ENCODE peak calls at places on chromosomes 16 and 17, in four cellular contexts. One of them, this sample, is unnamed.

GRCh38 chr17:8391711-8392110 is 5.9 kb downstream of the RNF222 start:
- DNase-seq in H1: no peak
- DNase-seq in mesendoderm: peak
- DNase-seq in H9: peak
- DNase-seq in this sample: peak

GRCh38 chr16:27480761-27481160 is 69.0 kb downstream of the GTF3C1 start:
- DNase-seq in H1: no peak
- DNase-seq in H9: no peak
- DNase-seq in mesendoderm: no peak
- DNase-seq in this sample: no peak

GRCh38 chr16:52460652-52461172 is 86.2 kb downstream of the TOX3 start:
- DNase-seq in H1: no peak
- DNase-seq in mesendoderm: no peak
- DNase-seq in H9: no peak
- DNase-seq in this sample: no peak

GRCh38 chr16:2160915-2161551 is 5.5 kb downstream of the TRAF7 start:
- DNase-seq in mesendoderm: no peak
- DNase-seq in H1: no peak
- DNase-seq in H9: no peak
- DNase-seq in this sample: peak

GRCh38 chr17:31558748-31559646 is 167.5 kb downstream of the RAB11FIP4 start:
- DNase-seq in H1: no peak
- DNase-seq in mesendoderm: peak
- DNase-seq in H9: peak
- DNase-seq in this sample: peak

GRCh38 chr17:55555772-55556171 is 44.5 kb upstream of the SMIM36 start:
- DNase-seq in mesendoderm: no peak
- DNase-seq in H9: no peak
- DNase-seq in H1: no peak
- DNase-seq in this sample: no peak

GRCh38 chr16:57649846-57650245 is 18.3 kb upstream of the ADGRG3 start:
- DNase-seq in H1: no peak
- DNase-seq in mesendoderm: no peak
- DNase-seq in H9: no peak
- DNase-seq in this sample: no peak

GRCh38 chr17:7852919-7853692 is 1.8 kb upstream of the TMEM88 start:
- DNase-seq in H9: peak
- DNase-seq in H1: no peak
- DNase-seq in mesendoderm: peak
- DNase-seq in this sample: no peak

GRCh38 chr17:19933221-19933620 is 44.4 kb downstream of the AKAP10 start:
- DNase-seq in H1: no peak
- DNase-seq in H9: no peak
- DNase-seq in mesendoderm: no peak
- DNase-seq in this sample: peak

GRCh38 chr16:25925466-25925865 is 233.7 kb downstream of the HS3ST4 start:
- DNase-seq in mesendoderm: no peak
- DNase-seq in H9: no peak
- DNase-seq in H1: no peak
- DNase-seq in this sample: no peak

GRCh38 chr17:48444531-48445247 is 14.7 kb upstream of the SKAP1 start:
- DNase-seq in mesendoderm: no peak
- DNase-seq in H9: no peak
- DNase-seq in H1: no peak
- DNase-seq in this sample: no peak

GRCh38 chr17:39618252-39618913 is 8.4 kb upstream of the PPP1R1B start:
- DNase-seq in H1: no peak
- DNase-seq in H9: no peak
- DNase-seq in mesendoderm: no peak
- DNase-seq in this sample: no peak

GRCh38 chr17:67506966-67507365 is 129.9 kb downstream of the PITPNC1 start:
- DNase-seq in H9: no peak
- DNase-seq in H1: no peak
- DNase-seq in mesendoderm: no peak
- DNase-seq in this sample: peak

GRCh38 chr16:11356573-11357331 is 11.5 kb downstream of the RMI2 start:
- DNase-seq in H1: peak
- DNase-seq in H9: peak
- DNase-seq in mesendoderm: peak
- DNase-seq in this sample: peak

GRCh38 chr16:57519796-57520360 is 16.5 kb downstream of the CCDC102A start:
- DNase-seq in H1: no peak
- DNase-seq in mesendoderm: peak
- DNase-seq in H9: peak
- DNase-seq in this sample: peak

GRCh38 chr16:69141014-69141413 is 8.6 kb downstream of the UTP4 start:
- DNase-seq in H1: no peak
- DNase-seq in mesendoderm: no peak
- DNase-seq in H9: no peak
- DNase-seq in this sample: no peak

GRCh38 chr17:29588017-29588557 is 1.4 kb downstream of the GIT1 start:
- DNase-seq in H9: no peak
- DNase-seq in H1: no peak
- DNase-seq in mesendoderm: no peak
- DNase-seq in this sample: no peak

GRCh38 chr16:78817442-78817829 is 718.0 kb downstream of the WWOX start:
- DNase-seq in H9: no peak
- DNase-seq in H1: no peak
- DNase-seq in mesendoderm: no peak
- DNase-seq in this sample: no peak

GRCh38 chr16:87845213-87845612 is 24.1 kb downstream of the SLC7A5 start:
- DNase-seq in H1: no peak
- DNase-seq in mesendoderm: no peak
- DNase-seq in H9: no peak
- DNase-seq in this sample: no peak

GRCh38 chr16:67537270-67537635 is 8.6 kb downstream of the RIPOR1 start:
- DNase-seq in H9: peak
- DNase-seq in mesendoderm: peak
- DNase-seq in H1: no peak
- DNase-seq in this sample: peak

GRCh38 chr17:42163113-42163512 is 8.3 kb upstream of the RAB5C start:
- DNase-seq in H9: peak
- DNase-seq in H1: no peak
- DNase-seq in mesendoderm: peak
- DNase-seq in this sample: no peak

GRCh38 chr16:76194621-76195015 is 82.6 kb upstream of the CNTNAP4 start:
- DNase-seq in H9: no peak
- DNase-seq in H1: no peak
- DNase-seq in mesendoderm: peak
- DNase-seq in this sample: no peak

GRCh38 chr16:12551530-12551929 is 252.2 kb downstream of the CPPED1 start:
- DNase-seq in mesendoderm: no peak
- DNase-seq in H9: no peak
- DNase-seq in H1: no peak
- DNase-seq in this sample: no peak

GRCh38 chr17:79092567-79092966 is 17.9 kb downstream of the ENGASE start:
- DNase-seq in mesendoderm: no peak
- DNase-seq in H1: no peak
- DNase-seq in H9: no peak
- DNase-seq in this sample: no peak

GRCh38 chr17:50218771-50219315 is 17.4 kb upstream of the COL1A1 start:
- DNase-seq in H1: no peak
- DNase-seq in H9: no peak
- DNase-seq in mesendoderm: peak
- DNase-seq in this sample: peak

DNA sequence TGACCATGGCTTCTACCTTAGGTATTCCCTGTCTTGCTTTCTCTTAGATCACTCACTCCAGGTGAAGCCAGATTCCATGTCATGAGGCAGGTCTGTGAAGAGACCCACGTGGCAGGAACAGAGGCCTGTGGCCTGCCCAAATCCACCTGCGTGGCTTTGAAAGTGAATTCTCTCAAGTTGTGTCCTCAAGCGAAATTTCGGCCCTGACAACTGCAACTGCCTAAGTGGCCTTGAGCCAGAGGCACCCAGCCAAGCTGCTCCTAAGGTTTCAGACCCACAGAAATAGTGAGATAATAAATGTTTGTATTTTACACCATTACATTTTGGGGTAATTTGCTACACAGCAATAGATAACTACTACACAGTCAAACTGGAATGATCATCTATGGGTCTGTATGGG is 497.9 kb downstream of the XYLT1 start:
- DNase-seq in H1: no peak
- DNase-seq in H9: no peak
- DNase-seq in mesendoderm: no peak
- DNase-seq in this sample: no peak
- H4K5ac ChIP-seq in H1: no peak
- H4K5ac ChIP-seq in H9: no peak
- H4K5ac ChIP-seq in mesendoderm: no peak
- H4K5ac ChIP-seq in this sample: no peak

GRCh38 chr17:16911141-16911937 is 60.6 kb downstream of the TNFRSF13B start:
- DNase-seq in mesendoderm: no peak
- DNase-seq in H1: no peak
- DNase-seq in H9: peak
- DNase-seq in this sample: no peak
- H3K4me2 ChIP-seq in mesendoderm: no peak
- H3K4me2 ChIP-seq in H1: no peak
- H3K4me2 ChIP-seq in H9: no peak
- H3K4me2 ChIP-seq in this sample: no peak

GRCh38 chr17:52124993-52125392 is 33.5 kb downstream of the CA10 start:
- DNase-seq in H1: no peak
- DNase-seq in mesendoderm: no peak
- DNase-seq in H9: no peak
- DNase-seq in this sample: no peak
- H4K5ac ChIP-seq in H1: no peak
- H4K5ac ChIP-seq in mesendoderm: no peak
- H4K5ac ChIP-seq in H9: no peak
- H4K5ac ChIP-seq in this sample: no peak

DNA sequence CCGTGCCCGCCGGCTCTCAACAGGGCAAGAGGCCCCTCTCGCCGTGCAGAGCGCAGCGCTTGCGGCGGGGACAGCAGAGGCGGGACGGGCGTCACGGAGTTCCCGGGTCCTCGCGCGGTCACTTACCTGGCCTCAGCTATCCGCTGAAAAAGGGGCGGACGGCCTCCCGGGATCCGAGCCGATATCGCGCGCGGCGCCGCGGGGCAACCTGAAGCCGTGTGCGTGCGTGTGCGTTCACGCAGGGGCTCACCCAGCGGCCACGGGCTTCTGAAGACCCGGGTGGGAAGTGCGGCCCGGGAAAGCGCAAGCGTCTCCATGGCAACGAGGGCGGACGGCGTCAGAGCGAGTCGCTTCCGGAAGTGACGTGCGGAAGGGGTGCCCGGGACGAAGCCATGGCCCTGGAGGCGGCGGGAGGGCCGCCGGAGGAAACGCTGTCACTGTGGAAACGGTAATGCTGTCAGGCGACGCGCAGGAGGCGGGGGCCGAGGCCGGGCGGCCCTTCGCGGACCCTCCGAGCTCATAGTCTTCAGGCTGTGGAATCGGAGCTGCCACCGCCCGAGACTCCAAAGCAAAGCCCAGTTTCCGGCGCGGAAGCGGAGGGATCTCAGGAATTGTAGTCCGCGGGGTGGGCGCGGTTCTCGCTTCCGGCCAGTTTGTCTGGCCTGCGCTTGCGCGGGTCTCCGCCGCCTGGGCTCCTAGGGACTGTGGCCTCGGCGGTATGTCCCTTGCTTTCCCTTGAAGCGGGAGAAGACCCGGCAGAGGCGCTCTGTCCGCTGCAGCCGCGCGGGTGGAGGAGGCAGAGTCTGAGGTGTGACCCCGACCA is at the start of gene ENDOV:
- DNase-seq in H9: peak
- DNase-seq in H1: peak
- DNase-seq in mesendoderm: peak
- DNase-seq in this sample: peak
- H3K4me2 ChIP-seq in H9: peak
- H3K4me2 ChIP-seq in H1: peak
- H3K4me2 ChIP-seq in mesendoderm: peak
- H3K4me2 ChIP-seq in this sample: peak